ENCODE peak calls at places on chromosomes 12 and 14, in eight cellular contexts. S is MM.1S, Y is choroid plexus epithelial cell, U is transverse colon, K is retinal pigment epithelial cell, C is heart left ventricle, H is mammary epithelial cell, P is cardiac fibroblast. I is an unnamed sample.

GRCh38 chr12:82912406-82912805 is 225.7 kb downstream of the TMTC2 start:
- DNase-seq in Y (peak), S (no peak), C (no peak), K (peak), P (peak), U (no peak), H (peak), I (no peak)

GRCh38 chr12:87687362-87687761 is 341.8 kb downstream of the C12orf50 start:
- DNase-seq in Y (peak), K (peak), S (no peak), C (no peak), U (no peak), H (no peak), P (peak), I (no peak)

GRCh38 chr14:59352951-59353350 is 112.2 kb downstream of the GPR135 start:
- DNase-seq in C (no peak), S (no peak), K (no peak), U (no peak), Y (no peak), H (peak), P (no peak), I (no peak)

GRCh38 chr14:93977790-93978581 is 1.6 kb upstream of the ASB2 start:
- DNase-seq in S (peak), Y (no peak), U (peak), P (no peak), K (no peak), C (no peak), H (peak), I (peak)

GRCh38 chr14:76516884-76517283 is 140.9 kb downstream of the ESRRB start:
- DNase-seq in P (no peak), H (peak), U (no peak), K (no peak), S (no peak), Y (no peak), C (no peak), I (no peak)

GRCh38 chr12:127479256-127479655 is 787.7 kb upstream of the TMEM132C start:
- DNase-seq in Y (no peak), K (no peak), H (no peak), P (peak), U (no peak), C (no peak), S (no peak), I (no peak)

GRCh38 chr12:12975322-12976077 is 23.5 kb upstream of the GPRC5D start:
- DNase-seq in U (peak), Y (peak), H (peak), S (peak), P (peak), K (no peak), C (no peak), I (no peak)

GRCh38 chr12:14258468-14258947 is 107.0 kb upstream of the ATF7IP start:
- DNase-seq in C (no peak), H (no peak), S (no peak), U (no peak), P (no peak), K (no peak), Y (no peak), I (no peak)

GRCh38 chr12:58966939-58967338 is 46.6 kb upstream of the LRIG3 start:
- DNase-seq in Y (peak), P (peak), U (no peak), C (no peak), H (peak), S (no peak), K (no peak), I (no peak)

GRCh38 chr12:19382111-19382526 is 57.2 kb upstream of the AEBP2 start:
- DNase-seq in S (peak), K (peak), Y (peak), C (no peak), P (peak), H (peak), U (no peak), I (peak)

GRCh38 chr12:95874452-95874851 is 15.7 kb downstream of the SNRPF start:
- DNase-seq in K (no peak), U (no peak), P (no peak), H (no peak), Y (no peak), S (no peak), C (no peak), I (no peak)

GRCh38 chr14:54564071-54564798 is 2.7 kb upstream of the SAMD4A start:
- DNase-seq in C (no peak), K (no peak), U (no peak), Y (peak), S (peak), P (peak), H (no peak), I (no peak)

GRCh38 chr12:80264386-80264785 is 165.0 kb downstream of the OTOGL start:
- DNase-seq in K (no peak), C (no peak), U (no peak), S (no peak), H (no peak), Y (no peak), P (no peak), I (no peak)

GRCh38 chr14:93160353-93160801 is 24.3 kb downstream of the MOAP1 start:
- DNase-seq in C (no peak), K (no peak), Y (peak), H (no peak), P (peak), U (no peak), S (no peak), I (no peak)

GRCh38 chr12:122991623-122992275 is 11.3 kb downstream of the ARL6IP4 start:
- DNase-seq in Y (no peak), P (no peak), U (no peak), K (no peak), H (no peak), S (no peak), C (no peak), I (no peak)

GRCh38 chr12:23906329-23906728 is 43.1 kb downstream of the SOX5 start:
- DNase-seq in H (peak), C (no peak), Y (peak), U (no peak), P (peak), K (peak), S (no peak), I (no peak)

GRCh38 chr14:24381363-24382102 is 13.5 kb downstream of the NFATC4 start:
- DNase-seq in U (no peak), C (no peak), P (no peak), K (no peak), S (no peak), H (no peak), Y (peak), I (no peak)

GRCh38 chr14:54597795-54598443 is 31.0 kb downstream of the SAMD4A start:
- DNase-seq in S (no peak), P (no peak), C (no peak), H (peak), U (no peak), Y (peak), K (no peak), I (no peak)

GRCh38 chr14:60679566-60680258 is 30.4 kb upstream of the SIX1 start:
- DNase-seq in P (no peak), C (no peak), Y (no peak), K (no peak), U (no peak), S (no peak), H (no peak), I (no peak)

GRCh38 chr14:47195582-47195981 is 479.8 kb downstream of the MDGA2 start:
- DNase-seq in U (no peak), S (no peak), H (no peak), Y (peak), C (no peak), K (no peak), P (no peak), I (no peak)

GRCh38 chr14:72753879-72754400 is 140.0 kb downstream of the DPF3 start:
- DNase-seq in P (no peak), H (no peak), K (no peak), C (no peak), Y (no peak), S (no peak), U (no peak), I (no peak)

GRCh38 chr14:32650030-32650429 is 288.6 kb upstream of the NPAS3 start:
- DNase-seq in H (no peak), S (no peak), Y (no peak), U (no peak), C (no peak), K (no peak), P (no peak), I (no peak)

GRCh38 chr14:73342670-73343069 is 105.4 kb downstream of the PAPLN start:
- DNase-seq in U (no peak), C (no peak), Y (peak), K (no peak), P (no peak), S (no peak), H (no peak), I (no peak)

GRCh38 chr12:107415834-107416233 is 269.8 kb upstream of the PWP1 start:
- DNase-seq in C (no peak), K (peak), S (no peak), P (no peak), H (peak), Y (no peak), U (no peak), I (no peak)

GRCh38 chr12:65882504-65882903 is 58.2 kb downstream of the HMGA2 start:
- DNase-seq in K (no peak), Y (no peak), P (no peak), S (no peak), U (no peak), H (no peak), C (no peak), I (no peak)

GRCh38 chr12:24778486-24779304 is 170.2 kb downstream of the BCAT1 start:
- DNase-seq in C (no peak), Y (peak), P (peak), H (peak), K (no peak), U (no peak), S (peak), I (peak)

GRCh38 chr14:42523656-42524055 is 917.0 kb downstream of the LRFN5 start:
- DNase-seq in K (no peak), S (peak), P (no peak), C (no peak), Y (no peak), H (no peak), U (no peak), I (no peak)

GRCh38 chr12:24903305-24904088 is 45.4 kb downstream of the BCAT1 start:
- DNase-seq in S (no peak), H (peak), Y (peak), P (peak), C (no peak), K (no peak), U (no peak), I (no peak)

GRCh38 chr12:13534645-13535398 is 338.3 kb downstream of the EMP1 start:
- DNase-seq in Y (peak), U (peak), S (peak), K (no peak), C (peak), H (peak), P (peak), I (no peak)

GRCh38 chr14:96940009-96940408 is 142.8 kb downstream of the VRK1 start:
- DNase-seq in P (no peak), C (no peak), S (no peak), H (no peak), Y (no peak), U (no peak), K (no peak), I (no peak)

GRCh38 chr14:101731187-101732080 is 30.1 kb upstream of the PPP2R5C start:
- DNase-seq in Y (peak), K (peak), S (peak), C (peak), P (peak), U (peak), H (peak), I (peak)

GRCh38 chr12:121170581-121171260 is 38.0 kb downstream of the P2RX7 start:
- DNase-seq in C (no peak), S (no peak), K (peak), U (no peak), H (peak), P (no peak), Y (peak), I (no peak)

GRCh38 chr12:103457471-103457870 is 38.3 kb downstream of the C12orf42 start:
- DNase-seq in U (no peak), P (no peak), C (no peak), H (no peak), S (no peak), K (no peak), Y (no peak), I (no peak)

GRCh38 chr12:12922191-12922616 is 29.8 kb downstream of the GPRC5D start:
- DNase-seq in C (no peak), S (no peak), Y (peak), H (peak), U (no peak), P (peak), K (peak), I (no peak)

GRCh38 chr14:23160924-23161522 is 22.4 kb downstream of the SLC7A8 start:
- DNase-seq in H (peak), Y (peak), C (peak), K (peak), P (peak), U (peak), S (no peak), I (no peak)

GRCh38 chr12:14280921-14281320 is 84.6 kb upstream of the ATF7IP start:
- DNase-seq in H (no peak), P (no peak), S (peak), C (no peak), Y (no peak), U (no peak), K (no peak), I (peak)

GRCh38 chr14:19729359-19729758 is 14.0 kb upstream of the OR4Q3 start:
- DNase-seq in P (no peak), H (no peak), Y (no peak), C (no peak), K (no peak), S (no peak), U (no peak), I (no peak)

GRCh38 chr12:132239392-132239791 is 90.0 kb downstream of the GALNT9 start:
- DNase-seq in Y (no peak), P (no peak), U (no peak), C (no peak), H (no peak), S (no peak), K (no peak), I (no peak)

GRCh38 chr12:119540476-119540875 is 53.1 kb upstream of the TMEM233 start:
- DNase-seq in Y (no peak), H (no peak), S (no peak), C (no peak), P (no peak), U (no peak), K (no peak), I (no peak)
- H3K4me3 ChIP-seq in Y (no peak), H (no peak), S (no peak), C (no peak), P (no peak), U (no peak), K (no peak), I (no peak)

GRCh38 chr14:99941211-99941610 is 124.0 kb upstream of the EVL start:
- DNase-seq in S (no peak), H (no peak), K (no peak), U (no peak), P (no peak), Y (no peak), C (no peak), I (no peak)
- H3K4me3 ChIP-seq in S (no peak), H (no peak), K (no peak), U (no peak), P (no peak), Y (no peak), C (no peak), I (no peak)

DNA sequence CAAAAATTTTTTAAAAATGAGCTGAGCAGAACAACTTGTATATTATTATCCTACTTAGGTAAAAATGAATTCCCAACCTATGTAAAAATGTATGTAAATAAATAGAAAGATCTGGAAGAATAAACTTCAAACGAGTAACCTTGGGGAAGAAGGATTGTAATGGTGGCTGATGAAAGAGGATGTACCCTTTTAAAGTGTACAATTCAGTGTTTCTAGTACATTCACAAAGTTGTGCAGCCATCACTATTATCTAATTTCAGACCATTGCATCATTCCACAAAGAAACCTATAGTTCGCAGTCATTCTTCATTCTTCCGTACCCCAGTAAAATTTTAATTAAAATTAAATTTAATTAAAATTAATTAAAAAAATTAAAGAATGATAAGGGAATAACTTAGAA is 1.1 kb downstream of the DEPDC4 start:
- DNase-seq in K (no peak), S (no peak), P (no peak), H (no peak), U (no peak), Y (no peak), C (no peak), I (no peak)
- H3K4me3 ChIP-seq in K (no peak), S (no peak), P (no peak), H (no peak), U (no peak), Y (no peak), C (no peak), I (no peak)

GRCh38 chr14:71321556-71322315 is 414.5 kb downstream of the PCNX1 start:
- DNase-seq in U (no peak), K (no peak), Y (peak), H (peak), S (no peak), C (no peak), P (peak), I (no peak)

GRCh38 chr14:71320107-71320733 is 413.0 kb downstream of the PCNX1 start:
- DNase-seq in P (peak), H (peak), S (peak), U (peak), C (peak), K (peak), Y (peak), I (peak)

GRCh38 chr14:71320734-71321555 is 413.7 kb downstream of the PCNX1 start:
- DNase-seq in U (peak), P (peak), C (peak), H (peak), Y (peak), K (no peak), S (peak), I (no peak)

GRCh38 chr14:71324767-71325272 is 417.6 kb downstream of the PCNX1 start:
- DNase-seq in K (no peak), Y (peak), U (peak), P (peak), H (peak), S (no peak), C (no peak), I (no peak)

DNA sequence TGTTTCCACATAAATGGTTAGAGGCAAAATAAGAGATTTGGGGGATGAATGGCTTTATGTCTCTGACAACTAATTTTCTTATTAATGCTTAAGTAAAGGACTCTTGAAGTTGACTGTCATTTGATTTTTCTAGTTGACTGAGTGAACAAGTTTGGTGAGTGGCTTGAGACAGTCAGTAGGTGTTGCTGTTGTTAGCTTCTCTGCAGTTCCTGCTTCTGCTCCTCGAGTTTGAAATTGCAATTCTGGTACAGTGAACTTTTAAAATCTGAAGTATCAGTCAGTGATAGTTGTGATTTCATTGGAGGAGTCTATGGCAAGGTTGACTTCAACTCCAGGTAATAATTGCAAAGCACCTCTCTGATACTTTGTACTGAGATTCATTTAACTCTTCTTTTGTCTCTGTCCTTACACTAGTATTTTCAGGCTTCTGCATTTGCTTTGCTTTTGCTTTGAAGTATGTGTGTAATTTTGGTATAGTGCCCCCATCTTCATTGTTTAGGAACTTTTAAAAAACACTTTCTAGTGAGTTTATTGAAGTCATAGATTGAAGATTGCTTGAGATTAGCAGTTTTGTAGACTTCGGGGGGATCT is 415.5 kb downstream of the PCNX1 start:
- DNase-seq in C (no peak), S (peak), P (peak), H (peak), K (no peak), U (no peak), Y (peak), I (peak)
- H3K4me3 ChIP-seq in C (peak), S (peak), P (no peak), H (peak), K (no peak), U (peak), Y (peak), I (peak)

I was measured in GM12864.